ENCODE peak calls at places on chromosome 4, in seven cellular contexts. F, V, C, H, E, L and O are unnamed samples. For H3K4me1, the result is how much of the 10 kb centered on the place peaks cover.

GRCh38 chr4:41380758-41381157 is 124.0 kb downstream of the UCHL1 start:
- DNase-seq in F (no peak), V (no peak), C (no peak), H (no peak), E (no peak), L (no peak), O (no peak)

GRCh38 chr4:10164877-10165283 is 48.3 kb upstream of the WDR1 start:
- DNase-seq in F (no peak), V (peak), C (no peak), H (no peak), E (peak), L (no peak), O (no peak)

GRCh38 chr4:180668732-180669131 is 1574.5 kb upstream of the TENM3 start:
- DNase-seq in F (no peak), V (no peak), C (no peak), H (no peak), E (no peak), L (no peak), O (no peak)

GRCh38 chr4:147638942-147639341 is 21.7 kb downstream of the TMEM184C start:
- DNase-seq in F (peak), V (no peak), C (no peak), H (no peak), E (no peak), L (no peak), O (no peak)

GRCh38 chr4:177489847-177490246 is 47.6 kb upstream of the AGA start:
- DNase-seq in F (peak), V (no peak), C (no peak), H (no peak), E (no peak), L (no peak), O (no peak)

GRCh38 chr4:106315476-106315967 is 487 bp downstream of the TBCK start:
- DNase-seq in F (peak), V (peak), C (no peak), H (no peak), E (no peak), L (no peak), O (peak)

GRCh38 chr4:111234939-111235338 is 612.1 kb upstream of the PITX2 start:
- DNase-seq in F (no peak), V (no peak), C (no peak), H (no peak), E (no peak), L (no peak), O (no peak)

GRCh38 chr4:84957509-84958420 is 8.7 kb downstream of the WDFY3 start:
- DNase-seq in F (peak), V (no peak), C (no peak), H (no peak), E (no peak), L (no peak), O (no peak)

GRCh38 chr4:1748465-1748995 is 27.2 kb downstream of the TACC3 start:
- DNase-seq in F (no peak), V (peak), C (peak), H (peak), E (peak), L (peak), O (peak)

GRCh38 chr4:138405934-138406567 is 163.9 kb upstream of the SLC7A11 start:
- DNase-seq in F (peak), V (no peak), C (no peak), H (no peak), E (no peak), L (no peak), O (no peak)

GRCh38 chr4:36274158-36274557 is 7.3 kb upstream of the DTHD1 start:
- DNase-seq in F (peak), V (no peak), C (no peak), H (no peak), E (no peak), L (no peak), O (no peak)

GRCh38 chr4:157984285-157984911 is 188.4 kb downstream of the GASK1B start:
- DNase-seq in F (no peak), V (no peak), C (no peak), H (no peak), E (no peak), L (no peak), O (no peak)

GRCh38 chr4:142645478-142646108 is 200.5 kb downstream of the INPP4B start:
- DNase-seq in F (peak), V (no peak), C (no peak), H (no peak), E (peak), L (no peak), O (no peak)

GRCh38 chr4:151238477-151238876 is 38.5 kb upstream of the PRSS48 start:
- DNase-seq in F (peak), V (no peak), C (no peak), H (no peak), E (peak), L (no peak), O (no peak)

GRCh38 chr4:148787831-148788477 is 345.7 kb upstream of the NR3C2 start:
- DNase-seq in F (peak), V (no peak), C (no peak), H (no peak), E (no peak), L (no peak), O (peak)

GRCh38 chr4:47391256-47391655 is 72.2 kb downstream of the COMMD8 start:
- DNase-seq in F (no peak), V (no peak), C (no peak), H (no peak), E (no peak), L (no peak), O (no peak)

GRCh38 chr4:121551881-121552280 is 144.9 kb downstream of the ANXA5 start:
- DNase-seq in F (no peak), V (no peak), C (no peak), H (no peak), E (peak), L (no peak), O (no peak)

GRCh38 chr4:152850377-152850776 is 70.6 kb downstream of the ARFIP1 start:
- DNase-seq in F (peak), V (peak), C (peak), H (peak), E (no peak), L (no peak), O (no peak)

GRCh38 chr4:161320377-161320776 is 843.4 kb downstream of the FSTL5 start:
- DNase-seq in F (peak), V (peak), C (no peak), H (no peak), E (peak), L (no peak), O (peak)

GRCh38 chr4:53576676-53577372 is 14.5 kb downstream of the LNX1 start:
- DNase-seq in F (peak), V (no peak), C (no peak), H (no peak), E (peak), L (no peak), O (no peak)

GRCh38 chr4:94274912-94275311 is 67.2 kb downstream of the SMARCAD1 start:
- DNase-seq in F (peak), V (no peak), C (no peak), H (no peak), E (no peak), L (no peak), O (no peak)

GRCh38 chr4:26055855-26056254 is 141.8 kb downstream of the SMIM20 start:
- DNase-seq in F (no peak), V (no peak), C (no peak), H (no peak), E (no peak), L (no peak), O (no peak)

GRCh38 chr4:133148690-133149363 is at the start of gene PCDH10:
- DNase-seq in F (peak), V (peak), C (peak), H (peak), E (peak), L (peak), O (no peak)

GRCh38 chr4:10605056-10605455 is 79.5 kb downstream of the CLNK start:
- DNase-seq in F (no peak), V (no peak), C (no peak), H (no peak), E (no peak), L (no peak), O (no peak)

GRCh38 chr4:6984611-6985115 is 58.5 kb upstream of the TADA2B start:
- DNase-seq in F (no peak), V (no peak), C (no peak), H (no peak), E (no peak), L (no peak), O (no peak)

GRCh38 chr4:6987566-6987920 is 55.6 kb upstream of the TADA2B start:
- DNase-seq in F (peak), V (peak), C (no peak), H (no peak), E (no peak), L (no peak), O (no peak)

GRCh38 chr4:6988016-6988715 is 55.0 kb upstream of the TADA2B start:
- DNase-seq in F (no peak), V (no peak), C (no peak), H (no peak), E (no peak), L (no peak), O (no peak)

GRCh38 chr4:6986067-6986780 is 56.9 kb upstream of the TADA2B start:
- DNase-seq in F (peak), V (peak), C (peak), H (peak), E (peak), L (no peak), O (no peak)

DNA sequence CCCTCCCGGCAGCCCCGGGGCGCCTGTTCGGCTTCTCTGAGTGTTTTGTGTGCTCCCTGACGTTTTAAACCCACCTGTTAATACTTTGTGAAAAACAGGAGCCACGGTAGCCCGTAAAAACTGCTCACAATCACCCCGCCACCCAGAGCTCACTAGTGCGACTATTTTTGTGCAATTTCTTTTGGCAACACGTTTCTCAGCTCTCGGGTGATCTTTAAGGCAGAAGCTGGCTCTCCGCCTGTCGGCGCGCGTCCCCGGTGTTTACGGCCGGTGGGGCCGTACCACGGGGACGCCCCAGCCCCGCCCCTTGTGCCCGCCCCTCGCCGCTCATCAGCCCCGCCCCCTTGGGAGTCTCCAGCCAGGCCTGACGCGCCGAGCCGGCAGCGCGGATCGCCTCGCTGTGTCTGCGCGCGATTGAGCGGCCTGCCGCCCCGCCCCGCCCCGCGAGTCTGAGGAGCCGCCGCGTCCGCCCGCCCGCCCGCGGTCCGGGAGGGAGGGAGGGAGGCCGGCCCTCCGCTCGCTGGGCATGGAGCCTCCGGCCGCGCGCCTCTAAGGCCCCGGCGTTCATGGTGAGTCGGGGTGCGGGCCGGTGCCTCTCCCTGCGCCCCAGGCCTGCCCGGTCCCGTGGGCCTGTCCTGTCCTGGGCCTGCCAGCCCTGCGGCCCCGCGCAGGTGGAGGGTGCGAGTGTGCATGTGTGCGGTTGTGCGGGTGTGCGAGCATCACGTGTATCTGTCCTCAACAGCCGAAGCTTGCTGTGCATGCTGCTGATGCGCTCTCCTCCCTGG is 56.2 kb upstream of the TADA2B start:
- DNase-seq in F (peak), V (peak), C (peak), H (peak), E (peak), L (peak), O (peak)
- H3K4me1 ChIP-seq in F (under half), V (under half), C (under half), H (half or more), E (half or more), L (under half), O (under half)

GRCh38 chr4:86967061-86967460 is 32.2 kb downstream of the AFF1 start:
- DNase-seq in F (no peak), V (no peak), C (no peak), H (no peak), E (no peak), L (no peak), O (no peak)
- H3K4me1 ChIP-seq in F (under half), V (under half), C (under half), H (under half), E (under half), L (under half), O (under half)

DNA sequence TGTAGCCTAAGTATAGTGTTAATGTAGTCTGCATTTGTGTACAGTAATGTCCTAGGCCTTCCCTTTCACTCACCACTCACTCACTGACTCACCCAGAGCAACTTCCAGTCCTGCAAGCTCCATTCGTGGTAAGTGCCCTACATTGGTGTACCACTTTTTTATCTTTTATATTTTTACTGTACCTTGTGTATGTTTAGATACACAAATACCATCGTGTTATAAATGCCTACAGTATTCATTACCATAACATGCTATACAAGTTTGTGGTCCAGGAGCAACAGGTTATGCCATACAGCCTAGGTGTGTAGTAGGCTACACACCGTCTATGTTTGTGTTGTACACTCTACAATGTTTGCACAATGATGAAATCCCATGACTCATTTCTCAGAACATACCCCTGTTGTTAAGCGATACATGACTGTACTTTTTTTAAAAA is 15.4 kb downstream of the TSPAN5 start:
- DNase-seq in F (peak), V (no peak), C (no peak), H (no peak), E (peak), L (no peak), O (peak)
- H3K4me1 ChIP-seq in F (under half), V (under half), C (under half), H (under half), E (under half), L (under half), O (under half)

DNA sequence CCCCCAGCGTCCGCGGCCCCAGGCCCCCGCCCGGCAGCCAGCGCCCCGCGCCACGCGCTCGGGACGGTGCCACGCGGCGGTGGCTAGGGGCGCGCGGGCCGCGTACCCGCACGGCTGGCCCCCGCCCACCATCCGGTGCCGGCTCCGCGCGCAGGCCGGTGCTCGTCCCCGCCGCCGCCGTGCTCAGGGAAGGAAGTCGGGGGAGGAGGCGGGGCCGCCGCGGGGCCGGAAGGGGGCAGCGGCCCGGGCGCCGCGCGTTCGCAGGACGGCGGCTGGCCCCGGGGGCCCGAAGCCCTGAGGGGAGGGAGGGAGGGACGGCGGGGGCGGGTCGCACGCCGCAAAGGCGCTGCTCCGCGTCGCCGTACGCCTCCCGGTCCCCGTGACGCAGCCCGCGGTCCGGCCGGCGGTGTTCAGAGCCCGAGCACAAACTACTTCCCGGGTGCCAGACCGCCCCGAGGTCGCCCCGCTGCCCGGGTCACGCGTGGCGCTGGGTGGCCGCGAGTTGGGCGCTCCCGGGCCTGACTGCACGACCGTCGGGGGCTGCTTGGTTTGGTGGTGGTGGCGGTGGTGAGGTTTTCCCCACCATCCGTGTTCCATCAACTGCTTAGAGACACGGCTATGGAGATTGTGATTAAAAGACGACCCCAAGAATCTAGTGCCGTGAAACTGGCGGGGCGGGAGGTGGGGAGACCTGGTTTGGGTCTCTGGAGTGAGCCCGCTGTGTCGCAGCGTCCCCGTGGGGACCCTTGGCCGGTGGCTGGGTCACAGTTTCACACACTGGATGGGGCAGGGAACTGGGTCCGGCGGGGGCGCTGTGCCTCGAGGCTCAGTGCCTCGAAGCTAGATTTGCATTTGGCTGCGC is at the start of gene DCTD:
- DNase-seq in F (peak), V (peak), C (peak), H (peak), E (peak), L (peak), O (peak)
- H3K4me1 ChIP-seq in F (under half), V (under half), C (under half), H (under half), E (under half), L (under half), O (under half)

GRCh38 chr4:184280104-184280503 is 62.4 kb upstream of the ENPP6 start:
- DNase-seq in F (no peak), V (no peak), C (no peak), H (no peak), E (no peak), L (no peak), O (no peak)
- H3K4me1 ChIP-seq in F (under half), V (under half), C (under half), H (under half), E (under half), L (under half), O (under half)

GRCh38 chr4:80452768-80453167 is 117.2 kb downstream of the CFAP299 start:
- DNase-seq in F (no peak), V (no peak), C (no peak), H (no peak), E (no peak), L (no peak), O (no peak)

GRCh38 chr4:80454040-80454439 is 118.5 kb downstream of the CFAP299 start:
- DNase-seq in F (peak), V (no peak), C (no peak), H (no peak), E (no peak), L (no peak), O (no peak)

GRCh38 chr4:80452055-80452454 is 116.5 kb downstream of the CFAP299 start:
- DNase-seq in F (no peak), V (no peak), C (no peak), H (no peak), E (no peak), L (no peak), O (no peak)

GRCh38 chr4:80459918-80460473 is 124.5 kb downstream of the CFAP299 start:
- DNase-seq in F (no peak), V (no peak), C (no peak), H (no peak), E (no peak), L (no peak), O (no peak)

GRCh38 chr4:80454561-80454960 is 119.0 kb downstream of the CFAP299 start:
- DNase-seq in F (no peak), V (no peak), C (no peak), H (no peak), E (no peak), L (no peak), O (no peak)
- H3K4me1 ChIP-seq in F (under half), V (under half), C (under half), H (under half), E (under half), L (under half), O (under half)

DNA sequence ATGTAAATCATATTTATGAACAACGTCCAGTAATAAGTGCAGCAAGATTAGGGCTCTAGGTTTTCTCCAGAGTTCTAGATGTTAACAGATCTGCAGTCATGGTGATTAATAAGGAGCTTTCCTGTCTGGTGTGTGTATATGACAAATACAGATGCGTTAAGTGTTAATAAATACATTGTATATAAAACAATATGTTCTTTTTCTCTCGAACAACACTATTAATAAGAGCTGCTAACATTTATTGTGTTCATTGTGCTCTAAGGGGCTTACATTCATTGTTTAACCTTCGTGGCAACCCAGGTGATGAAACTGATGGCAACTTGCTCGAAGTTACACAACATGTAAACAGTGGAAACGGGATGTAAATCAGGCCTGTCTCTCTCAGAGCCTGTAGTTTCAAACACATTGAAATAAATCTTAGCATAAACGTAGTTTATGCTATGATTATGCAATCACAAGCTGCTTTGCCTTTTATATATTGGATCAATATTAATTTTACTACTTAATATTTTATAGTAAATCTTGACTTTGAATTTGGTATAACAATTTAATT is 547 bp upstream of the CLGN start:
- DNase-seq in F (no peak), V (no peak), C (no peak), H (no peak), E (no peak), L (no peak), O (peak)
- H3K4me1 ChIP-seq in F (under half), V (under half), C (under half), H (under half), E (under half), L (under half), O (under half)

GRCh38 chr4:101288365-101289145 is 58.8 kb downstream of the PPP3CA start:
- DNase-seq in F (peak), V (no peak), C (no peak), H (no peak), E (peak), L (no peak), O (no peak)

GRCh38 chr4:101286663-101287062 is 60.7 kb downstream of the PPP3CA start:
- DNase-seq in F (no peak), V (no peak), C (no peak), H (no peak), E (no peak), L (no peak), O (no peak)

GRCh38 chr4:101284546-101284945 is 62.8 kb downstream of the PPP3CA start:
- DNase-seq in F (no peak), V (no peak), C (no peak), H (no peak), E (peak), L (no peak), O (no peak)

GRCh38 chr4:101285985-101286384 is 61.3 kb downstream of the PPP3CA start:
- DNase-seq in F (no peak), V (no peak), C (no peak), H (no peak), E (no peak), L (no peak), O (no peak)

DNA sequence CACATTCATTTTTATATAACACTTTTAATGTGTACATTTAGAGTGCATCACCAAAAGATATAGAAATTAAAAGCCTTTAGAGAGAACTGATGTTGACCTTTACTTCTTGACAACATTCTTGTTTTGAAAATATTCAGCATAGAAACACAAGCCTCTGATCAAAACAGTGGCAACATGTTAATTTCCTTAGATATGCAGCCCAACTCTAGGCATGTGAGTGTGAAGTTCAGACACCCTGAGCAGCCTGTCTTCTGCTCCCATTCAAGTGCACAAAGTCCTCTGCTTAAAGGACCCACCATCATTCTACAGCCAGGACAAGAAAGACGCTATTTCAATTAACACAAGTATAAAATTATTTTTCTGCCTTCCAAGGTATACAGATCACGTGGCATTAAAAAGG is 60.0 kb downstream of the PPP3CA start:
- DNase-seq in F (no peak), V (no peak), C (no peak), H (no peak), E (peak), L (no peak), O (no peak)
- H3K4me1 ChIP-seq in F (under half), V (under half), C (under half), H (half or more), E (under half), L (under half), O (under half)

GRCh38 chr4:145178740-145179139 is 1.6 kb downstream of the OTUD4 start:
- DNase-seq in F (peak), V (no peak), C (no peak), H (no peak), E (no peak), L (no peak), O (no peak)
- H3K4me1 ChIP-seq in F (under half), V (under half), C (under half), H (half or more), E (under half), L (under half), O (under half)